ENCODE peak calls at places on chromosome 18, in seven cellular contexts. H is aorta; Q is tibial nerve; A is neural progenitor cell; V is heart left ventricle; I is CD8-positive, alpha-beta memory T cell; N is endodermal cell. Y is an unnamed sample.
A peak's percentile ranks its signal among the peaks of the same experiment; 100 is the strongest.

GRCh38 chr18:62954341-62954740 is 239.0 kb downstream of the PHLPP1 start:
- DNase-seq in H (no peak), Q (no peak), A (no peak), V (no peak), I (no peak), N (no peak), Y (no peak)

GRCh38 chr18:65983750-65984149 is 232.9 kb downstream of the CDH7 start:
- DNase-seq in H (no peak), Q (no peak), A (peak; percentile 6), V (no peak), I (no peak), N (no peak), Y (no peak)

GRCh38 chr18:3248062-3248669 is 565 bp downstream of the MYL12A start:
- DNase-seq in H (no peak), Q (peak; percentile 18), A (peak; percentile 64), V (no peak), I (no peak), N (no peak), Y (no peak)

GRCh38 chr18:49563130-49563540 is 1.3 kb downstream of the LIPG start:
- DNase-seq in H (no peak), Q (no peak), A (no peak), V (no peak), I (no peak), N (no peak), Y (no peak)

GRCh38 chr18:74331404-74331803 is 15.8 kb downstream of the C18orf63 start:
- DNase-seq in H (no peak), Q (peak; percentile 22), A (peak; percentile 20), V (no peak), I (no peak), N (no peak), Y (no peak)

GRCh38 chr18:22103664-22104031 is 65.7 kb upstream of the GATA6 start:
- DNase-seq in H (no peak), Q (no peak), A (no peak), V (no peak), I (no peak), N (no peak), Y (no peak)

GRCh38 chr18:2717407-2717806 is 61.9 kb downstream of the SMCHD1 start:
- DNase-seq in H (no peak), Q (no peak), A (no peak), V (no peak), I (no peak), N (no peak), Y (no peak)

GRCh38 chr18:76610933-76611749 is 116.1 kb upstream of the ZNF516 start:
- DNase-seq in H (no peak), Q (no peak), A (no peak), V (no peak), I (no peak), N (no peak), Y (no peak)

GRCh38 chr18:54217624-54218023 is 6.8 kb downstream of the MBD2 start:
- DNase-seq in H (no peak), Q (no peak), A (no peak), V (no peak), I (no peak), N (no peak), Y (no peak)

GRCh38 chr18:54220406-54220805 is 4.1 kb downstream of the MBD2 start:
- DNase-seq in H (no peak), Q (no peak), A (no peak), V (no peak), I (no peak), N (no peak), Y (no peak)

GRCh38 chr18:54222922-54223567 is 1.4 kb downstream of the MBD2 start:
- DNase-seq in H (no peak), Q (no peak), A (peak; percentile 16), V (no peak), I (peak; percentile 55), N (no peak), Y (no peak)

GRCh38 chr18:54215069-54215468 is 9.4 kb downstream of the MBD2 start:
- DNase-seq in H (no peak), Q (no peak), A (no peak), V (no peak), I (no peak), N (no peak), Y (no peak)

GRCh38 chr18:54218299-54218698 is 6.2 kb downstream of the MBD2 start:
- DNase-seq in H (no peak), Q (no peak), A (no peak), V (no peak), I (no peak), N (no peak), Y (no peak)
- H3K27ac ChIP-seq in H (no peak overlapping the region), Q (no peak overlapping the region), A (no peak overlapping the region), V (no peak overlapping the region), I (no peak overlapping the region), N (no peak overlapping the region), Y (no peak overlapping the region)

DNA sequence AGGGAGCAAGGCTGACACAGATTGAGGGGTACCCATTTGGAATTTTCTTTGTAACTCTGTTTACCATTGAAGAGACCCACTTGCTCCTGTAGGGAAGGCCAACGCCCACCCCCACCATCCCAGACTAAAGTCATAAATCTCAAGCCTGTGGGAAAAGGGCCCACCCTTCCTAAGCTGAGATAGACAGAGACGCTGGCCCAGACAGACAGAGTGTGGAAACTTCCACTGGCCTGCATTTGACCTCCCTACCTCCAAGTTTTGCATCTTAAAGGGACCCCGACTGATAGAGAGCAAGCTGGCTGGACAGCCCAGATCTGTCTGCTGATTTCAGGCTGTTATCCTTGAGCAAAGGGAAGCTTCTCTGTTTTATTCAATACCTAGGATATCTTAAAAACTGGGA is 48.2 kb upstream of the SLC14A2 start:
- DNase-seq in H (no peak), Q (no peak), A (no peak), V (no peak), I (no peak), N (peak; percentile 60), Y (no peak)
- H3K27ac ChIP-seq in H (no peak overlapping the region), Q (no peak overlapping the region), A (no peak overlapping the region), V (no peak overlapping the region), I (no peak overlapping the region), N (no peak overlapping the region), Y (peak overlapping the region; percentile 10)

GRCh38 chr18:25295624-25296138 is 56.3 kb downstream of the ZNF521 start:
- DNase-seq in H (no peak), Q (no peak), A (no peak), V (no peak), I (no peak), N (no peak), Y (no peak)

GRCh38 chr18:25300492-25300891 is 51.5 kb downstream of the ZNF521 start:
- DNase-seq in H (no peak), Q (no peak), A (no peak), V (no peak), I (no peak), N (no peak), Y (no peak)

GRCh38 chr18:25298853-25299274 is 53.1 kb downstream of the ZNF521 start:
- DNase-seq in H (no peak), Q (no peak), A (no peak), V (peak; percentile 71), I (no peak), N (no peak), Y (no peak)

GRCh38 chr18:25299899-25300298 is 52.1 kb downstream of the ZNF521 start:
- DNase-seq in H (no peak), Q (no peak), A (no peak), V (no peak), I (no peak), N (no peak), Y (no peak)

DNA sequence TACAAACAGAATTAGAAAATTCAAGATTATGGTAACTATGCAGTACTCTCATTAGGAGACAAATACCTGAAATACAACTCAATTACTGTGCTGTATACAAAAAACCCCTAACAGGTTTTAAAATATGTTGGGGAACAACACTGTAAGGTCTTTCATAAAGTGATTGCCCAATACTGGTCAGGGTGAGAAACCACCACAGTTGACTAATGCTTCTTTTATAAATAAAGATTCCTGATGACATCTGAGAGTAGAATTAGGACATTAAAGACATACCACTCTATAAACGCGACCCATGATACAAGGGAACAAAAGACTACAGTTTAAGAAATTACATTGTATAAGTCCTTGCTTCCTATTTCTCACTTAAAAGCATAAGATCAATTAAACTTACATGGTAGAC is 52.5 kb downstream of the ZNF521 start:
- DNase-seq in H (no peak), Q (no peak), A (no peak), V (no peak), I (no peak), N (no peak), Y (no peak)
- H3K27ac ChIP-seq in H (no peak overlapping the region), Q (no peak overlapping the region), A (no peak overlapping the region), V (peak overlapping the region; percentile 10), I (no peak overlapping the region), N (no peak overlapping the region), Y (peak overlapping the region; percentile 2)

GRCh38 chr18:79221136-79221535 is 151.9 kb downstream of the ATP9B start:
- DNase-seq in H (no peak), Q (no peak), A (no peak), V (no peak), I (no peak), N (no peak), Y (no peak)

GRCh38 chr18:79216176-79216575 is 147.0 kb downstream of the ATP9B start:
- DNase-seq in H (no peak), Q (no peak), A (no peak), V (no peak), I (no peak), N (no peak), Y (no peak)

GRCh38 chr18:79218605-79219195 is 149.5 kb downstream of the ATP9B start:
- DNase-seq in H (no peak), Q (no peak), A (no peak), V (no peak), I (no peak), N (no peak), Y (no peak)

GRCh38 chr18:79222790-79223189 is 153.6 kb downstream of the ATP9B start:
- DNase-seq in H (no peak), Q (no peak), A (no peak), V (no peak), I (no peak), N (no peak), Y (no peak)

GRCh38 chr18:79217979-79218604 is 148.9 kb downstream of the ATP9B start:
- DNase-seq in H (no peak), Q (no peak), A (no peak), V (no peak), I (no peak), N (no peak), Y (no peak)
- H3K27ac ChIP-seq in H (no peak overlapping the region), Q (peak overlapping the region; percentile 11), A (no peak overlapping the region), V (no peak overlapping the region), I (no peak overlapping the region), N (no peak overlapping the region), Y (peak overlapping the region; percentile 9)

DNA sequence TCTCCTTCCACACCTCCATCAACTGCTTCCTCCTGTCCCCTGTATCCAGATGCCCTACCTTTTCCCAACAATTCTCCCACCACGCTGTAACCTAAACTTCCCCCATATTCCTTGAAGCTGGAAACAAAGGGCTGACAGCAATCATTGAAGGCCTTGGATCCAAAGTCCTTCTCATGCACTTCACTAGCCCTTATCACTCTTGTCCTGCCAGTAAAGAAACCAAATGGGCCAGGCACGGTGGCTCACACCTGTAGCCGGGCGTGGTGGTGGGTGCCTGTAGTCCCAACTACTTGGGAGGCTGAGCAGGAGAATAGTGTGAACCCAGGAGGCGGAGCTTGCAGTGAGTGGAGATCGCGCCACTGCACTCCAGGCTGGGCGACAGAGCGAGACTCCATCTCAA is 11.9 kb upstream of the ADNP2 start:
- DNase-seq in H (no peak), Q (no peak), A (no peak), V (no peak), I (no peak), N (no peak), Y (peak; percentile 53)
- H3K27ac ChIP-seq in H (no peak overlapping the region), Q (no peak overlapping the region), A (no peak overlapping the region), V (no peak overlapping the region), I (no peak overlapping the region), N (no peak overlapping the region), Y (no peak overlapping the region)

Y was measured in esophagus muscularis mucosa.